ENCODE peak calls at places on chromosomes 16 and 17, in eight cellular contexts. One of them, this sample, is unnamed.
A peak's percentile ranks its signal among the peaks of the same experiment; 100 is the strongest.

GRCh38 chr16:67084345-67085028 is 25.3 kb upstream of the PHAF1 start:
- DNase-seq in right atrium auricular region: no peak
- DNase-seq in kidney: no peak
- DNase-seq in OCI-LY7: peak; percentile 27
- DNase-seq in PC-9: no peak
- DNase-seq in pancreas: no peak
- DNase-seq in BE2C: no peak
- DNase-seq in CD8-positive, alpha-beta memory T cell: no peak
- DNase-seq in this sample: no peak

GRCh38 chr17:1354022-1354421 is 46.0 kb downstream of the YWHAE start:
- DNase-seq in right atrium auricular region: no peak
- DNase-seq in kidney: no peak
- DNase-seq in OCI-LY7: no peak
- DNase-seq in PC-9: no peak
- DNase-seq in pancreas: no peak
- DNase-seq in BE2C: no peak
- DNase-seq in CD8-positive, alpha-beta memory T cell: no peak
- DNase-seq in this sample: no peak

GRCh38 chr17:68036304-68037147 is 991 bp downstream of the KPNA2 start:
- DNase-seq in right atrium auricular region: no peak
- DNase-seq in kidney: no peak
- DNase-seq in OCI-LY7: peak; percentile 46
- DNase-seq in PC-9: no peak
- DNase-seq in pancreas: no peak
- DNase-seq in BE2C: no peak
- DNase-seq in CD8-positive, alpha-beta memory T cell: no peak
- DNase-seq in this sample: no peak

GRCh38 chr17:55582910-55583309 is 71.7 kb upstream of the SMIM36 start:
- DNase-seq in right atrium auricular region: no peak
- DNase-seq in kidney: no peak
- DNase-seq in OCI-LY7: no peak
- DNase-seq in PC-9: no peak
- DNase-seq in pancreas: no peak
- DNase-seq in BE2C: no peak
- DNase-seq in CD8-positive, alpha-beta memory T cell: no peak
- DNase-seq in this sample: no peak

GRCh38 chr17:64632606-64633005 is 29.5 kb downstream of the SMURF2 start:
- DNase-seq in right atrium auricular region: no peak
- DNase-seq in kidney: no peak
- DNase-seq in OCI-LY7: no peak
- DNase-seq in PC-9: no peak
- DNase-seq in pancreas: no peak
- DNase-seq in BE2C: no peak
- DNase-seq in CD8-positive, alpha-beta memory T cell: no peak
- DNase-seq in this sample: no peak

GRCh38 chr17:50181601-50182345 is 16.0 kb downstream of the SGCA start:
- DNase-seq in right atrium auricular region: no peak
- DNase-seq in kidney: peak; percentile 43
- DNase-seq in OCI-LY7: no peak
- DNase-seq in PC-9: no peak
- DNase-seq in pancreas: no peak
- DNase-seq in BE2C: no peak
- DNase-seq in CD8-positive, alpha-beta memory T cell: no peak
- DNase-seq in this sample: no peak

GRCh38 chr17:48611213-48611612 is 396 bp upstream of the HOXB7 start:
- DNase-seq in right atrium auricular region: no peak
- DNase-seq in kidney: peak; percentile 82
- DNase-seq in OCI-LY7: peak; percentile 38
- DNase-seq in PC-9: peak; percentile 34
- DNase-seq in pancreas: no peak
- DNase-seq in BE2C: no peak
- DNase-seq in CD8-positive, alpha-beta memory T cell: no peak
- DNase-seq in this sample: no peak

GRCh38 chr17:28247671-28248556 is 71.1 kb upstream of the TMEM97 start:
- DNase-seq in right atrium auricular region: no peak
- DNase-seq in kidney: no peak
- DNase-seq in OCI-LY7: no peak
- DNase-seq in PC-9: no peak
- DNase-seq in pancreas: no peak
- DNase-seq in BE2C: no peak
- DNase-seq in CD8-positive, alpha-beta memory T cell: no peak
- DNase-seq in this sample: no peak

GRCh38 chr17:27481327-27481726 is 25.1 kb downstream of the KSR1 start:
- DNase-seq in right atrium auricular region: no peak
- DNase-seq in kidney: no peak
- DNase-seq in OCI-LY7: no peak
- DNase-seq in PC-9: no peak
- DNase-seq in pancreas: no peak
- DNase-seq in BE2C: no peak
- DNase-seq in CD8-positive, alpha-beta memory T cell: peak; percentile 77
- DNase-seq in this sample: peak; percentile 41

GRCh38 chr16:89198417-89199240 is 1.7 kb downstream of the SLC22A31 start:
- DNase-seq in right atrium auricular region: no peak
- DNase-seq in kidney: peak; percentile 76
- DNase-seq in OCI-LY7: no peak
- DNase-seq in PC-9: no peak
- DNase-seq in pancreas: no peak
- DNase-seq in BE2C: no peak
- DNase-seq in CD8-positive, alpha-beta memory T cell: no peak
- DNase-seq in this sample: no peak

DNA sequence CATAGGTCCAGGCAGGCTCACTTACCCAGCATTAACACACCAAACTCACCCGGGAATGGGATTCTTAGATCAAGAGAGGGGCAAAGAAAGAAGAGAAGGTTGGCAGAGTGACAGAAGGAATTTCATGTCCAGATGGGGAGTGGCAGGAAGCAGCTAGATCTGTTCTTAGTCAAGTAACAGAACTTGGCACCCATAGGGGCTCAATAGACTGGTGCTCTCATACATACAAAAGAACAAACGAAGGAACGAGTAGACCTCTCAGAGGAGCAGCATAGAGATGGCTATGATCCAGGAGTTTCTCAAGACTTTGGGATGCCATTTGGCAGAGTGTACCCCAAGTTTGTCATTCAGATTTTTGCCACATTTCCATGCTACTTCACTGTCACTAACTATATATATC is 47.8 kb downstream of the GINS3 start:
- DNase-seq in right atrium auricular region: no peak
- DNase-seq in kidney: no peak
- DNase-seq in OCI-LY7: no peak
- DNase-seq in PC-9: no peak
- DNase-seq in pancreas: no peak
- DNase-seq in BE2C: no peak
- DNase-seq in CD8-positive, alpha-beta memory T cell: no peak
- DNase-seq in this sample: no peak
- H3K4me1 ChIP-seq in right atrium auricular region: no peaks in the 10 kb centered on the region
- H3K4me1 ChIP-seq in kidney: no peaks in the 10 kb centered on the region
- H3K4me1 ChIP-seq in OCI-LY7: peaks cover 12% of the 10 kb centered on the region
- H3K4me1 ChIP-seq in PC-9: peaks cover 8% of the 10 kb centered on the region
- H3K4me1 ChIP-seq in pancreas: no peaks in the 10 kb centered on the region
- H3K4me1 ChIP-seq in BE2C: peaks cover 8% of the 10 kb centered on the region
- H3K4me1 ChIP-seq in CD8-positive, alpha-beta memory T cell: no peaks in the 10 kb centered on the region
- H3K4me1 ChIP-seq in this sample: no peaks in the 10 kb centered on the region

GRCh38 chr16:1172651-1173050 is 19.7 kb downstream of the CACNA1H start:
- DNase-seq in right atrium auricular region: no peak
- DNase-seq in kidney: no peak
- DNase-seq in OCI-LY7: no peak
- DNase-seq in PC-9: no peak
- DNase-seq in pancreas: no peak
- DNase-seq in BE2C: no peak
- DNase-seq in CD8-positive, alpha-beta memory T cell: no peak
- DNase-seq in this sample: no peak

GRCh38 chr16:1169285-1170075 is 16.6 kb downstream of the CACNA1H start:
- DNase-seq in right atrium auricular region: no peak
- DNase-seq in kidney: no peak
- DNase-seq in OCI-LY7: no peak
- DNase-seq in PC-9: no peak
- DNase-seq in pancreas: no peak
- DNase-seq in BE2C: no peak
- DNase-seq in CD8-positive, alpha-beta memory T cell: no peak
- DNase-seq in this sample: no peak

GRCh38 chr16:1170076-1170418 is 17.1 kb downstream of the CACNA1H start:
- DNase-seq in right atrium auricular region: no peak
- DNase-seq in kidney: no peak
- DNase-seq in OCI-LY7: no peak
- DNase-seq in PC-9: no peak
- DNase-seq in pancreas: no peak
- DNase-seq in BE2C: no peak
- DNase-seq in CD8-positive, alpha-beta memory T cell: no peak
- DNase-seq in this sample: no peak

GRCh38 chr16:1171854-1172428 is 19.0 kb downstream of the CACNA1H start:
- DNase-seq in right atrium auricular region: no peak
- DNase-seq in kidney: no peak
- DNase-seq in OCI-LY7: no peak
- DNase-seq in PC-9: no peak
- DNase-seq in pancreas: no peak
- DNase-seq in BE2C: no peak
- DNase-seq in CD8-positive, alpha-beta memory T cell: no peak
- DNase-seq in this sample: no peak

DNA sequence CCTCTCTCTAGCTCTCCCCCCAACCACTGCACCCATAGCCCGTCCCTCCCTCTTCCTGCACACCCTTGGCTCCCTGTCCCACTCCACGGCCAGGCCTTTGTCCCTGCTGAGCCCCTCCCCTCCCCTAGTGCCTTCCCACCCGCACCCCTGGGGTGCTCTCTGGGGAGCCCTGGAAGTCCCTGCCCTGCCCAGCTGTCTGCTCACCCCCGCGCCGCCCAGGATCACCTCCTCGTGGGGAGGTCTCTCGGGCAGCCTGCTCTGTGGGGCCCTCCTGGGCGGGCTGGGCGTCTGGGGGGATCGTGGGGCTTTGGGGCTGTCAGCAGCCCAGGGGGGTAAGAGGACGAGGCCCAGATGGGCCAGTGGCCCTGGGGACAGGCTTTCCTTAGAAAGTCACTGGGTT is 18.1 kb downstream of the CACNA1H start:
- DNase-seq in right atrium auricular region: no peak
- DNase-seq in kidney: no peak
- DNase-seq in OCI-LY7: no peak
- DNase-seq in PC-9: no peak
- DNase-seq in pancreas: no peak
- DNase-seq in BE2C: no peak
- DNase-seq in CD8-positive, alpha-beta memory T cell: no peak
- DNase-seq in this sample: no peak
- H3K4me1 ChIP-seq in right atrium auricular region: no peaks in the 10 kb centered on the region
- H3K4me1 ChIP-seq in kidney: no peaks in the 10 kb centered on the region
- H3K4me1 ChIP-seq in OCI-LY7: no peaks in the 10 kb centered on the region
- H3K4me1 ChIP-seq in PC-9: no peaks in the 10 kb centered on the region
- H3K4me1 ChIP-seq in pancreas: peaks cover 9% of the 10 kb centered on the region
- H3K4me1 ChIP-seq in BE2C: peaks cover 3% of the 10 kb centered on the region
- H3K4me1 ChIP-seq in CD8-positive, alpha-beta memory T cell: no peaks in the 10 kb centered on the region
- H3K4me1 ChIP-seq in this sample: no peaks in the 10 kb centered on the region

GRCh38 chr16:3797904-3798811 is 80.8 kb upstream of the TRAP1 start:
- DNase-seq in right atrium auricular region: no peak
- DNase-seq in kidney: no peak
- DNase-seq in OCI-LY7: no peak
- DNase-seq in PC-9: no peak
- DNase-seq in pancreas: no peak
- DNase-seq in BE2C: no peak
- DNase-seq in CD8-positive, alpha-beta memory T cell: no peak
- DNase-seq in this sample: no peak
- H3K4me1 ChIP-seq in right atrium auricular region: peaks cover 43% of the 10 kb centered on the region
- H3K4me1 ChIP-seq in kidney: no peaks in the 10 kb centered on the region
- H3K4me1 ChIP-seq in OCI-LY7: peaks cover 18% of the 10 kb centered on the region
- H3K4me1 ChIP-seq in PC-9: no peaks in the 10 kb centered on the region
- H3K4me1 ChIP-seq in pancreas: peaks cover 23% of the 10 kb centered on the region
- H3K4me1 ChIP-seq in BE2C: no peaks in the 10 kb centered on the region
- H3K4me1 ChIP-seq in CD8-positive, alpha-beta memory T cell: peaks cover 60% of the 10 kb centered on the region
- H3K4me1 ChIP-seq in this sample: peaks cover 6% of the 10 kb centered on the region

DNA sequence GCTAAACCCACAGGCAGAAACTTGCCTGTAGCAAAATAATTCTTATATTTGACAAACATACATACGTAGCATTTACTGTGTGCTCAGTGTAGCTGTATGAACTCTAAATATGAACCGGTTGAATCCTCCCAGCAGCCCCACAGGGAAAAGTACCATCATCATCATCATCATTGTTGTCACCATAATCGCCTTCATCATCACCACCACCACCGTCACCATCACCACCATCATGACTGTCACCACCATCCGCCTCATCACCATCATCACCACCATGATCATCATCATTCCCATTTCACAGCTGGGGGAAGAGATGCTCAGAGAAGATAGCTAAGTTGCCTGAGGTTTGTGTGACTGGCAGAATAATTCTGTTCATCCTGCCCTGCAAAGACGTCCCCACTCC is 81.7 kb downstream of the IRF8 start:
- DNase-seq in right atrium auricular region: no peak
- DNase-seq in kidney: peak; percentile 4
- DNase-seq in OCI-LY7: no peak
- DNase-seq in PC-9: no peak
- DNase-seq in pancreas: no peak
- DNase-seq in BE2C: no peak
- DNase-seq in CD8-positive, alpha-beta memory T cell: no peak
- DNase-seq in this sample: no peak
- H3K4me1 ChIP-seq in right atrium auricular region: no peaks in the 10 kb centered on the region
- H3K4me1 ChIP-seq in kidney: peaks cover 5% of the 10 kb centered on the region
- H3K4me1 ChIP-seq in OCI-LY7: no peaks in the 10 kb centered on the region
- H3K4me1 ChIP-seq in PC-9: no peaks in the 10 kb centered on the region
- H3K4me1 ChIP-seq in pancreas: no peaks in the 10 kb centered on the region
- H3K4me1 ChIP-seq in BE2C: no peaks in the 10 kb centered on the region
- H3K4me1 ChIP-seq in CD8-positive, alpha-beta memory T cell: no peaks in the 10 kb centered on the region
- H3K4me1 ChIP-seq in this sample: no peaks in the 10 kb centered on the region

This sample was measured in effector memory CD4-positive, alpha-beta T cell.